ENCODE peak calls at places on chromosome 1, in four cellular contexts. A is stimulated activated CD4-positive, alpha-beta T cell treated with anti-CD3 and anti-CD28 coated beads, Interleukin-4, amount 100 ng/mL, for 1 hour; U is NCI-H345; O is GOT3. W is an unnamed sample.

GRCh38 chr1:235923466-235924008 is 56.8 kb upstream of the LYST start:
- DNase-seq in U (peak; percentile 71), A (no peak), O (no peak), W (peak; percentile 38)

GRCh38 chr1:1966086-1966740 is 37.4 kb downstream of the CFAP74 start:
- DNase-seq in A (no peak), O (no peak), U (no peak), W (no peak)

GRCh38 chr1:85199667-85200366 is 999 bp downstream of the SYDE2 start:
- DNase-seq in O (no peak), A (no peak), U (no peak), W (peak; percentile 40)

GRCh38 chr1:176205322-176205914 is 1.7 kb downstream of the COP1 start:
- DNase-seq in U (no peak), A (no peak), O (no peak), W (peak; percentile 32)

GRCh38 chr1:228818928-228819632 is 83.8 kb downstream of the RHOU start:
- DNase-seq in O (no peak), A (no peak), U (no peak), W (no peak)

GRCh38 chr1:169779970-169780369 is 14.7 kb downstream of the METTL18 start:
- DNase-seq in A (no peak), O (peak; percentile 55), U (no peak), W (peak; percentile 2)

GRCh38 chr1:6256640-6257039 is 4.3 kb downstream of the GPR153 start:
- DNase-seq in U (no peak), O (no peak), A (no peak), W (no peak)

GRCh38 chr1:174789399-174789798 is 210.3 kb upstream of the CACYBP start:
- DNase-seq in U (no peak), O (no peak), A (no peak), W (peak; percentile 71)

GRCh38 chr1:64155285-64155684 is 48.1 kb upstream of the UBE2U start:
- DNase-seq in A (no peak), U (no peak), O (no peak), W (no peak)

GRCh38 chr1:85244271-85245053 is 15.0 kb downstream of the C1orf52 start:
- DNase-seq in A (no peak), U (no peak), O (no peak), W (no peak)

GRCh38 chr1:149879556-149879955 is 19.8 kb upstream of the BOLA1 start:
- DNase-seq in O (no peak), A (no peak), U (no peak), W (no peak)

GRCh38 chr1:170734412-170735175 is 70.7 kb downstream of the PRRX1 start:
- DNase-seq in U (no peak), O (no peak), A (no peak), W (no peak)

GRCh38 chr1:53344921-53345838 is 17.3 kb upstream of the LRP8 start:
- DNase-seq in O (no peak), U (no peak), A (no peak), W (no peak)

GRCh38 chr1:32729254-32730046 is 26.9 kb upstream of the SYNC start:
- DNase-seq in O (no peak), A (no peak), U (no peak), W (no peak)

GRCh38 chr1:17496419-17496818 is 43.1 kb upstream of the ARHGEF10L start:
- DNase-seq in U (no peak), O (no peak), A (no peak), W (no peak)

GRCh38 chr1:209893751-209894150 is 44.3 kb upstream of the SYT14 start:
- DNase-seq in O (no peak), A (no peak), U (no peak), W (no peak)

GRCh38 chr1:211749251-211749650 is 73.8 kb upstream of the NEK2 start:
- DNase-seq in O (no peak), U (no peak), A (no peak), W (no peak)

GRCh38 chr1:53878492-53879105 is 11.0 kb downstream of the YIPF1 start:
- DNase-seq in U (peak; percentile 35), O (no peak), A (no peak), W (peak; percentile 44)

GRCh38 chr1:158398818-158399502 is at the start of gene OR10T2:
- DNase-seq in O (no peak), A (no peak), U (no peak), W (no peak)

GRCh38 chr1:87167855-87168630 is 160.6 kb upstream of the LMO4 start:
- DNase-seq in O (no peak), U (no peak), A (no peak), W (no peak)

GRCh38 chr1:89800022-89800655 is 20.7 kb upstream of the LRRC8D start:
- DNase-seq in O (no peak), U (no peak), A (no peak), W (no peak)

GRCh38 chr1:161300478-161300877 is 9.3 kb downstream of the MPZ start:
- DNase-seq in A (no peak), U (no peak), O (no peak), W (no peak)

GRCh38 chr1:3803905-3804626 is 7.8 kb upstream of the LRRC47 start:
- DNase-seq in O (no peak), U (no peak), A (no peak), W (no peak)

GRCh38 chr1:201255470-201256362 is 27.6 kb upstream of the PKP1 start:
- DNase-seq in A (no peak), U (no peak), O (no peak), W (no peak)

GRCh38 chr1:159933347-159933746 is 8.0 kb upstream of the TAGLN2 start:
- DNase-seq in U (no peak), O (no peak), A (no peak), W (peak; percentile 68)

GRCh38 chr1:174877208-174877673 is 122.5 kb upstream of the CACYBP start:
- DNase-seq in U (peak; percentile 82), A (no peak), O (no peak), W (no peak)

GRCh38 chr1:114152211-114153050 is 1.2 kb downstream of the SYT6 start:
- DNase-seq in O (no peak), U (peak; percentile 7), A (peak; percentile 10), W (peak; percentile 16)

GRCh38 chr1:176119549-176119948 is 87.5 kb downstream of the COP1 start:
- DNase-seq in O (no peak), U (no peak), A (no peak), W (peak; percentile 3)

GRCh38 chr1:188958461-188959115 is 1519.1 kb downstream of the BRINP3 start:
- DNase-seq in U (no peak), O (no peak), A (no peak), W (no peak)

GRCh38 chr1:77975907-77976306 is 3.0 kb downstream of the FUBP1 start:
- DNase-seq in A (no peak), O (no peak), U (no peak), W (no peak)

GRCh38 chr1:36100376-36100775 is 11.7 kb downstream of the ADPRS start:
- DNase-seq in U (no peak), O (no peak), A (no peak), W (no peak)

GRCh38 chr1:58290685-58291372 is 255.7 kb downstream of the OMA1 start:
- DNase-seq in A (no peak), U (no peak), O (no peak), W (peak; percentile 9)

GRCh38 chr1:2353907-2354438 is 37.4 kb downstream of the MORN1 start:
- DNase-seq in A (no peak), O (no peak), U (no peak), W (no peak)

GRCh38 chr1:18999287-18999852 is 42.9 kb upstream of the IFFO2 start:
- DNase-seq in A (no peak), U (no peak), O (no peak), W (no peak)

GRCh38 chr1:53807916-53808315 is 30.2 kb downstream of the NDC1 start:
- DNase-seq in A (no peak), U (no peak), O (no peak), W (no peak)

GRCh38 chr1:150365945-150366344 is 2.0 kb downstream of the RPRD2 start:
- DNase-seq in U (no peak), O (no peak), A (no peak), W (peak; percentile 21)

GRCh38 chr1:31954607-31955283 is 16.6 kb upstream of the PTP4A2 start:
- DNase-seq in O (no peak), U (no peak), A (no peak), W (peak; percentile 88)

W was measured in mammary epithelial cell.